ENCODE peak calls at places on chromosomes 1 and 21, in four cellular contexts. C is heart right ventricle, R is mucosa of descending colon, K is aorta. U is an unnamed sample.

GRCh38 chr1:172638885-172639831 is 19.7 kb upstream of the FASLG start:
- DNase-seq in C (no peak), R (no peak), K (no peak), U (no peak)

GRCh38 chr1:44676484-44677200 is 2.1 kb downstream of the ARMH1 start:
- DNase-seq in C (no peak), R (no peak), K (no peak), U (no peak)

GRCh38 chr1:40653851-40654537 is 11.5 kb downstream of the RIMS3 start:
- DNase-seq in C (no peak), R (no peak), K (no peak), U (no peak)

GRCh38 chr1:4494558-4494957 is 159.9 kb upstream of the AJAP1 start:
- DNase-seq in C (no peak), R (no peak), K (peak; percentile 59), U (no peak)

GRCh38 chr1:61403863-61404615 is 320.9 kb downstream of the TM2D1 start:
- DNase-seq in C (no peak), R (no peak), K (no peak), U (peak; percentile 39)

GRCh38 chr1:52216907-52217458 is 75.1 kb downstream of the ZFYVE9 start:
- DNase-seq in C (no peak), R (no peak), K (no peak), U (no peak)

GRCh38 chr21:21682172-21682571 is 684.0 kb downstream of the NCAM2 start:
- DNase-seq in C (no peak), R (no peak), K (no peak), U (no peak)

GRCh38 chr1:7584157-7584556 is 186.9 kb upstream of the VAMP3 start:
- DNase-seq in C (no peak), R (no peak), K (peak; percentile 19), U (no peak)

GRCh38 chr1:14881775-14882672 is 271.5 kb upstream of the TMEM51 start:
- DNase-seq in C (no peak), R (no peak), K (no peak), U (no peak)

GRCh38 chr1:155967410-155968400 is 10.6 kb downstream of the ARHGEF2 start:
- DNase-seq in C (peak; percentile 76), R (no peak), K (no peak), U (no peak)

GRCh38 chr1:53319296-53320101 is 8.4 kb downstream of the LRP8 start:
- DNase-seq in C (no peak), R (peak; percentile 8), K (no peak), U (no peak)

GRCh38 chr1:118504867-118505266 is 319.8 kb upstream of the SPAG17 start:
- DNase-seq in C (peak; percentile 24), R (no peak), K (no peak), U (no peak)

GRCh38 chr21:45972716-45973474 is 8.7 kb upstream of the COL6A1 start:
- DNase-seq in C (peak; percentile 94), R (no peak), K (peak; percentile 89), U (no peak)

GRCh38 chr1:163570061-163570460 is 248.3 kb downstream of the NUF2 start:
- DNase-seq in C (no peak), R (no peak), K (no peak), U (no peak)

GRCh38 chr1:5595531-5596170 is 396.6 kb downstream of the NPHP4 start:
- DNase-seq in C (no peak), R (no peak), K (no peak), U (peak; percentile 86)

GRCh38 chr1:226100436-226101347 is 38.2 kb downstream of the H3-3A start:
- DNase-seq in C (peak; percentile 23), R (peak; percentile 59), K (no peak), U (no peak)

GRCh38 chr21:33962290-33962689 is 46.7 kb upstream of the ATP5PO start:
- DNase-seq in C (no peak), R (no peak), K (no peak), U (no peak)

GRCh38 chr1:182032251-182032650 is 29.3 kb downstream of the ZNF648 start:
- DNase-seq in C (no peak), R (no peak), K (no peak), U (no peak)

GRCh38 chr1:117567435-117567834 is 38.4 kb upstream of the TENT5C start:
- DNase-seq in C (no peak), R (no peak), K (no peak), U (peak; percentile 90)

GRCh38 chr1:248863011-248863881 is 4.4 kb upstream of the ZNF692 start:
- DNase-seq in C (peak; percentile 88), R (peak; percentile 92), K (peak; percentile 95), U (peak; percentile 82)

GRCh38 chr21:44407493-44407892 is 47.8 kb upstream of the LRRC3 start:
- DNase-seq in C (no peak), R (no peak), K (no peak), U (no peak)

GRCh38 chr21:44405091-44405947 is 50.0 kb upstream of the LRRC3 start:
- DNase-seq in C (no peak), R (no peak), K (peak; percentile 74), U (no peak)

GRCh38 chr21:44408226-44408625 is 47.1 kb upstream of the LRRC3 start:
- DNase-seq in C (no peak), R (no peak), K (peak; percentile 21), U (no peak)

GRCh38 chr21:44405948-44406872 is 49.1 kb upstream of the LRRC3 start:
- DNase-seq in C (no peak), R (no peak), K (peak; percentile 63), U (no peak)

DNA sequence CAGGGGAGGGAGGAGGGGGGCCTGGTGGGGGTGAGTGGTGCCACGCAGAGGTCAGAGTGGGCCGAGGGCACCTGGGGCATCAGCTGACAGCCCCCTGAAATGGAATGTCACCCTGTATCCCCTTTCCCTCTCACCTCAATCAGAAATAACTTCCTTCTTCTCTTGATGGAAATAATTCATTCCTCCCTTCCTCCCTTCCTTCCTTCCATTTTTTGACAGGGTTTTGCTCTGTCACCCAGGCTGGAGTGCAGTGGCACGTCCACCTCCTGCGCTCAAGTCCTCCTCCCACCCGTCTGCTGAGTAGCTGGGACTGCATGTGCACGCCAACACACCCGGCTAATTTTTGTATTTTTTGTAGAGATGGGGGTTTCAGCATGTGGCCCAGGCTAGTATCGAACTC is 48.4 kb upstream of the LRRC3 start:
- DNase-seq in C (no peak), R (no peak), K (no peak), U (no peak)
- H3K9me3 ChIP-seq in C (no peaks in the 10 kb centered on the region), R (no peaks in the 10 kb centered on the region), K (peaks cover 1% of the 10 kb centered on the region), U (no peaks in the 10 kb centered on the region)

DNA sequence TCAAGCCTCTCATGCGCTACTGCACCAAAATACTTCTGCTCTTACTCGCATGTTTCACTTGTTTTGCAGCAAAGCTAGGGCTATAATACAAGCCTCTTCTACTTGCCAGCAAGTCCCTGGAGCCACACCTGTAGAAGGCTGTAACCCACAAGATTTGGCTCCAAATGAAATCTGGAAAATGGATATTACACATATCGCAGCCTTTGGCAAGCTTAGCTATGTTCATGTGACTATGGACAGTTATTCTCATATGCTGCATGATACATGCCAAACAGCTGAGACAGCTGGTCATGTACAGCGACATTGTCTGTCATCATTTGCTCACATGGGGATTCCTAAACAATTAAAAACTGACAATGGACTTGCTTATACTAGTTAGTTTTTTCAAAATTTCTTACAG is 270.3 kb downstream of the COL11A1 start:
- DNase-seq in C (no peak), R (no peak), K (no peak), U (no peak)
- H3K9me3 ChIP-seq in C (peaks cover 19% of the 10 kb centered on the region), R (no peaks in the 10 kb centered on the region), K (no peaks in the 10 kb centered on the region), U (no peaks in the 10 kb centered on the region)

GRCh38 chr21:15415541-15416261 is 314.1 kb upstream of the USP25 start:
- DNase-seq in C (peak; percentile 6), R (no peak), K (no peak), U (no peak)
- H3K9me3 ChIP-seq in C (peaks cover 9% of the 10 kb centered on the region), R (no peaks in the 10 kb centered on the region), K (peaks cover under 1% of the 10 kb centered on the region), U (no peaks in the 10 kb centered on the region)

DNA sequence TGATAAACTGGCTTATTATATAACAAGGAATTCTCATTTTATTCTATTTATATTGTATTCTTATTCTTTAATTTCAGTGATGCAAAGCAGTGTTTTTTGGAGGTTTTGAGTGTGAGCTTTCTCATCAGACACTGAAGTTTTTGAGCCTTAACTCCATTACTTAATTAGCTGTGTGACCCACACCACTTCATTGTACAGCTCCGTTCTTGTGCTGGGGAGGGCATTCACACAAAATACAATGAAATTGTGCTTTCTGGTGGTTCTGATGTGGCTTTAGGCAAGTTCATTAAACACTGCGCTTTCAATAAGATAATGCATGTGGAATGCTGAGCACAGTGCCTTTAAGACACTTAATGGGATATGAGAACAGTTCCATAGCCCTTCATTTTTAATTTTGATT is 102.7 kb upstream of the TPTE start:
- DNase-seq in C (no peak), R (no peak), K (no peak), U (peak; percentile 92)
- H3K9me3 ChIP-seq in C (peaks cover 88% of the 10 kb centered on the region), R (peaks cover 90% of the 10 kb centered on the region), K (no peaks in the 10 kb centered on the region), U (no peaks in the 10 kb centered on the region)